ENCODE peak calls at places on chromosomes 1 and 21, in nine cellular contexts. U, V, I, W, T, R, X, H and B are unnamed samples.

GRCh38 chr1:230713547-230713914 is 391 bp downstream of the AGT start:
- DNase-seq in I (no peak), R (no peak), X (no peak), T (no peak), U (no peak), W (no peak), V (no peak), H (no peak), B (no peak)

GRCh38 chr1:18458751-18459133 is 22.0 kb upstream of the KLHDC7A start:
- DNase-seq in I (no peak), W (no peak), U (no peak), V (no peak), X (peak; percentile 68), T (no peak), R (no peak), H (no peak), B (no peak)

GRCh38 chr1:223716302-223716862 is 4.0 kb downstream of the CAPN2 start:
- DNase-seq in X (no peak), V (no peak), I (no peak), T (peak; percentile 65), H (no peak), U (no peak), W (no peak), R (no peak), B (no peak)

GRCh38 chr1:243628476-243628907 is 221.6 kb downstream of the AKT3 start:
- DNase-seq in R (peak; percentile 20), X (no peak), H (no peak), T (peak; percentile 8), V (no peak), W (peak; percentile 12), U (no peak), I (no peak), B (no peak)

GRCh38 chr1:212683357-212683722 is 16.3 kb downstream of the BATF3 start:
- DNase-seq in U (no peak), H (no peak), V (peak; percentile 81), W (no peak), X (no peak), T (no peak), R (no peak), I (peak; percentile 42), B (no peak)

GRCh38 chr1:161733526-161733925 is 12.2 kb downstream of the FCRLB start:
- DNase-seq in V (no peak), H (no peak), X (no peak), R (peak; percentile 88), T (peak; percentile 88), W (peak; percentile 85), I (no peak), U (peak; percentile 62), B (no peak)

GRCh38 chr21:26107439-26107838 is 63.1 kb downstream of the APP start:
- DNase-seq in R (no peak), U (no peak), X (no peak), H (no peak), I (no peak), T (no peak), W (no peak), V (no peak), B (no peak)

GRCh38 chr1:9590201-9590600 is 1.5 kb downstream of the TMEM201 start:
- DNase-seq in I (peak; percentile 21), U (no peak), V (no peak), X (no peak), T (no peak), R (no peak), H (no peak), W (no peak), B (no peak)

GRCh38 chr1:5914676-5915285 is 77.4 kb downstream of the NPHP4 start:
- DNase-seq in V (no peak), H (no peak), X (peak; percentile 34), T (no peak), W (no peak), R (no peak), U (no peak), I (no peak), B (no peak)

GRCh38 chr21:43315244-43316137 is 111.4 kb downstream of the SIK1 start:
- DNase-seq in X (no peak), V (no peak), R (no peak), W (no peak), T (no peak), I (peak; percentile 25), U (no peak), H (no peak), B (no peak)

GRCh38 chr1:170559166-170559565 is 27.2 kb downstream of the GORAB start:
- DNase-seq in I (no peak), W (no peak), R (no peak), H (no peak), X (no peak), U (no peak), V (no peak), T (no peak), B (no peak)

GRCh38 chr1:111247125-111247838 is 19.8 kb downstream of the CHI3L2 start:
- DNase-seq in V (no peak), I (no peak), W (no peak), X (no peak), T (no peak), H (no peak), U (no peak), R (no peak), B (no peak)

GRCh38 chr1:23996700-23997229 is 16.6 kb upstream of the SRSF10 start:
- DNase-seq in W (no peak), I (no peak), R (no peak), V (no peak), H (no peak), X (no peak), U (no peak), T (no peak), B (no peak)

GRCh38 chr1:156664949-156665411 is 12.2 kb downstream of the NES start:
- DNase-seq in H (peak; percentile 85), I (peak; percentile 83), T (no peak), W (peak; percentile 64), R (no peak), V (no peak), U (peak; percentile 59), X (no peak), B (no peak)

GRCh38 chr1:26070808-26071342 is 3.4 kb upstream of the TRIM63 start:
- DNase-seq in H (no peak), V (no peak), U (no peak), R (no peak), W (no peak), I (no peak), X (no peak), T (no peak), B (no peak)

GRCh38 chr1:184792450-184792969 is 37.9 kb upstream of the EDEM3 start:
- DNase-seq in H (peak; percentile 35), V (no peak), X (no peak), I (peak; percentile 69), U (peak; percentile 82), R (peak; percentile 99), W (peak; percentile 100), T (peak; percentile 94), B (peak; percentile 91)

GRCh38 chr1:64234714-64235113 is 31.3 kb downstream of the UBE2U start:
- DNase-seq in W (no peak), T (no peak), U (no peak), R (no peak), I (no peak), X (no peak), V (no peak), H (no peak), B (no peak)